ENCODE peak calls at places on chromosome 21, in six cellular contexts. E is stimulated activated CD4-positive, alpha-beta T cell treated with anti-CD3 and anti-CD28 coated beads, TNF-alpha, amount 100 ng/mL, for 24 hours; V is hypothalamus; L is cardiac fibroblast; Q is kidney epithelial cell; B is DMS 273 treated with DMSO at 0.1 percent for 48 hours. D is an unnamed sample.

GRCh38 chr21:35511298-35512162 is 462.4 kb upstream of the RUNX1 start:
- DNase-seq in E (no peak), V (no peak), L (peak), Q (no peak), B (no peak), D (no peak)

GRCh38 chr21:42939581-42940413 is 14.4 kb upstream of the ERVH48-1 start:
- DNase-seq in E (no peak), V (no peak), L (peak), Q (peak), B (peak), D (no peak)

GRCh38 chr21:34613679-34614442 is 1.1 kb downstream of the RCAN1 start:
- DNase-seq in E (no peak), V (no peak), L (peak), Q (no peak), B (no peak), D (no peak)

GRCh38 chr21:23960769-23961168 is 1646.5 kb downstream of the MRPL39 start:
- DNase-seq in E (no peak), V (no peak), L (no peak), Q (no peak), B (no peak), D (no peak)

GRCh38 chr21:45942011-45942546 is 39.5 kb upstream of the COL6A1 start:
- DNase-seq in E (no peak), V (no peak), L (no peak), Q (no peak), B (no peak), D (no peak)

GRCh38 chr21:36695671-36696389 is 3.1 kb upstream of the SIM2 start:
- DNase-seq in E (no peak), V (no peak), L (no peak), Q (no peak), B (no peak), D (no peak)

GRCh38 chr21:42010507-42011493 is 640 bp upstream of the ZBTB21 start:
- DNase-seq in E (peak), V (no peak), L (peak), Q (no peak), B (no peak), D (no peak)

GRCh38 chr21:43311303-43311817 is 115.6 kb downstream of the SIK1 start:
- DNase-seq in E (no peak), V (no peak), L (no peak), Q (no peak), B (no peak), D (no peak)

GRCh38 chr21:27094182-27094948 is 127.5 kb upstream of the ADAMTS5 start:
- DNase-seq in E (no peak), V (no peak), L (peak), Q (no peak), B (no peak), D (no peak)